ENCODE peak calls at places on chromosome 7, in four cellular contexts. E is HepG2, F is K562, A is GM12878. X is an unnamed sample.

GRCh38 chr7:138878064-138878463 is 80.1 kb upstream of the ATP6V0A4 start:
- DNase-seq in E (no peak), F (no peak), A (no peak), X (no peak)

GRCh38 chr7:12028508-12028907 is 182.6 kb upstream of the TMEM106B start:
- DNase-seq in E (no peak), F (no peak), A (no peak), X (no peak)

GRCh38 chr7:37901236-37901827 is 15.3 kb downstream of the SFRP4 start:
- DNase-seq in E (peak; percentile 56), F (peak; percentile 58), A (no peak), X (peak; percentile 51)

GRCh38 chr7:51950811-51951210 is 634.2 kb upstream of the COBL start:
- DNase-seq in E (no peak), F (no peak), A (no peak), X (no peak)

GRCh38 chr7:7235347-7235746 is 53.0 kb downstream of the C1GALT1 start:
- DNase-seq in E (no peak), F (no peak), A (no peak), X (no peak)

GRCh38 chr7:149285581-149285975 is 23.6 kb downstream of the ZNF783 start:
- DNase-seq in E (no peak), F (peak; percentile 26), A (no peak), X (peak; percentile 15)

GRCh38 chr7:132755538-132756481 is 179.5 kb upstream of the PLXNA4 start:
- DNase-seq in E (no peak), F (no peak), A (no peak), X (no peak)

GRCh38 chr7:149773446-149774236 is at the start of gene ZNF467:
- DNase-seq in E (no peak), F (peak; percentile 75), A (no peak), X (peak; percentile 57)

GRCh38 chr7:103765891-103766290 is 223.6 kb downstream of the RELN start:
- DNase-seq in E (no peak), F (no peak), A (no peak), X (no peak)

GRCh38 chr7:102046373-102047117 is 229.1 kb downstream of the CUX1 start:
- DNase-seq in E (no peak), F (no peak), A (no peak), X (no peak)

GRCh38 chr7:116930156-116930913 is 23.0 kb upstream of the ST7 start:
- DNase-seq in E (peak; percentile 62), F (peak; percentile 94), A (peak; percentile 44), X (peak; percentile 82)

GRCh38 chr7:125830743-125831142 is 901.1 kb upstream of the POT1 start:
- DNase-seq in E (no peak), F (no peak), A (no peak), X (no peak)

GRCh38 chr7:149741629-149742028 is 31.8 kb downstream of the ZNF467 start:
- DNase-seq in E (no peak), F (no peak), A (no peak), X (peak; percentile 46)

GRCh38 chr7:64651632-64652165 is 14.2 kb upstream of the ZNF107 start:
- DNase-seq in E (no peak), F (no peak), A (no peak), X (no peak)

GRCh38 chr7:69349291-69349690 is 249.0 kb upstream of the AUTS2 start:
- DNase-seq in E (no peak), F (no peak), A (no peak), X (no peak)

GRCh38 chr7:69932034-69932628 is 333.9 kb downstream of the AUTS2 start:
- DNase-seq in E (no peak), F (peak; percentile 11), A (no peak), X (peak; percentile 6)

GRCh38 chr7:91660734-91661355 is 219.7 kb downstream of the MTERF1 start:
- DNase-seq in E (no peak), F (no peak), A (peak; percentile 2), X (no peak)

GRCh38 chr7:139034336-139034735 is 1.5 kb downstream of the ZC3HAV1L start:
- DNase-seq in E (no peak), F (no peak), A (no peak), X (no peak)

GRCh38 chr7:92982928-92983327 is 134.9 kb downstream of the SAMD9 start:
- DNase-seq in E (no peak), F (no peak), A (no peak), X (no peak)

GRCh38 chr7:40827217-40828085 is 692.6 kb downstream of the SUGCT start:
- DNase-seq in E (no peak), F (no peak), A (no peak), X (no peak)

GRCh38 chr7:127887096-127887495 is 144.1 kb downstream of the LRRC4 start:
- DNase-seq in E (no peak), F (no peak), A (no peak), X (no peak)

GRCh38 chr7:130918129-130919052 is 184.4 kb upstream of the KLF14 start:
- DNase-seq in E (no peak), F (no peak), A (no peak), X (peak; percentile 63)

GRCh38 chr7:144668503-144668902 is 167.3 kb downstream of the TPK1 start:
- DNase-seq in E (no peak), F (no peak), A (no peak), X (no peak)

DNA sequence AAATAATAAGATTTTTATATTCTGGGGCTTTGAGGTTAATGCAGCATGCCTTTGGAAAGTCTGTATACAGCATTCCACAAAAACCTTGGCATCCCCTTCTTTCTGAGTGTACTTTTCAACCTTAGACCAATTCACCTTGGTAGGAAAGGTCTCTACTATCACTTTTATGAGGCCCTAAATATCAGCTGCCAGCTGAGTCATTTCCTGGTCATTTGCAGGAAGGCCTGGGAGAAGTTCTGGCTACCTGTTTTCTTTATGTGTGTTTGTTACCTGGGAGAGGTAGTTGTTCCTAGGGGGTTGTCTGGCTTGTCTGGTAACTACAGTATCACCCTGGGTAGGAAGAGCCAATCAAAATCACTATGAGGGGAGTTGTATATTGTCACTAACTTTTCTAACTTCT is 4.1 kb downstream of the SPAM1 start:
- DNase-seq in E (no peak), F (no peak), A (no peak), X (no peak)
- TF ChIP-seq CHD4 in E (no peak), F (no peak), A (no peak), X (no peak)

DNA sequence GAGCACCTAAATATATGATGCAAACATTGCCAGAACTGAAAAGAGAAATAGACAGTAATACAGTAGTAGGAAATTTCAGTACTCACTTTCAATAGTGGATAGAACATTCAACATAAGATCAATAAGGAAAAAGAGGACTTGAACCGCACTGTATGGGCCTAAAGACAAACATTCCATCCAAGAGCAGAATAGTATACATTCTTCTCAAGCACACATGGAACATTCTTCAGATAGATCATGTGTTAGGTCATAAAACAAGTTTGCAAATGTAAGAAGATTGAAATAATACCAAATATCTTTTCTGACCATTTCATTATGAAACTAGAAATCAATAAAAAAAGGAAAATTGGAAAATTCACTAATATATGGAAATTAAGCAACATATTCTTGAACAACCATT is 185.4 kb upstream of the FOXP2 start:
- DNase-seq in E (no peak), F (no peak), A (no peak), X (no peak)
- TF ChIP-seq CHD4 in E (no peak), F (no peak), A (no peak), X (no peak)

GRCh38 chr7:35729061-35729783 is 34.3 kb upstream of the HERPUD2 start:
- DNase-seq in E (no peak), F (peak; percentile 28), A (peak; percentile 96), X (no peak)
- TF ChIP-seq CHD4 in E (no peak), F (no peak), A (no peak), X (no peak)

GRCh38 chr7:152868122-152869040 is 108.8 kb downstream of the ACTR3B start:
- DNase-seq in E (no peak), F (no peak), A (no peak), X (no peak)

GRCh38 chr7:152866125-152866524 is 106.6 kb downstream of the ACTR3B start:
- DNase-seq in E (no peak), F (no peak), A (no peak), X (no peak)

GRCh38 chr7:152866791-152867481 is 107.4 kb downstream of the ACTR3B start:
- DNase-seq in E (no peak), F (no peak), A (no peak), X (no peak)

GRCh38 chr7:152869041-152869676 is 109.6 kb downstream of the ACTR3B start:
- DNase-seq in E (no peak), F (no peak), A (no peak), X (no peak)

GRCh38 chr7:152867482-152867833 is 107.9 kb downstream of the ACTR3B start:
- DNase-seq in E (no peak), F (no peak), A (no peak), X (no peak)
- TF ChIP-seq CHD4 in E (no peak), F (no peak), A (no peak), X (no peak)

X was measured in A549.